ENCODE peak calls at places on chromosome 7, in ten cellular contexts. P is Right ventricle myocardium superior; D is CD8-positive, alpha-beta T cell; N is effector memory CD8-positive, alpha-beta T cell; W is H9; F is Caki2; T is hypothalamus; M is stimulated activated CD8-positive, alpha-beta memory T cell treated with anti-CD3 and anti-CD28 coated beads, Interleukin-7, amount 100 ng/mL, for 4 hours; V is neural crest cell; C is CD4-positive, alpha-beta T cell. R is an unnamed sample.

GRCh38 chr7:46032936-46033335 is 111.9 kb upstream of the IGFBP3 start:
- DNase-seq in P (no peak), C (no peak), N (no peak), M (no peak), F (peak), W (no peak), D (no peak), T (no peak), V (no peak), R (no peak)

GRCh38 chr7:116122972-116123595 is 87.3 kb upstream of the TES start:
- DNase-seq in N (no peak), D (no peak), W (no peak), T (no peak), F (peak), M (no peak), P (no peak), C (no peak), V (no peak), R (peak)

GRCh38 chr7:91348686-91349085 is 84.5 kb downstream of the FZD1 start:
- DNase-seq in F (no peak), D (no peak), V (no peak), P (no peak), M (no peak), C (no peak), N (no peak), W (no peak), T (no peak), R (no peak)

GRCh38 chr7:23864984-23865383 is 155.0 kb downstream of the STK31 start:
- DNase-seq in N (no peak), T (no peak), V (no peak), M (no peak), W (no peak), D (no peak), P (no peak), F (no peak), C (no peak), R (no peak)

GRCh38 chr7:105257338-105257737 is 131.4 kb downstream of the SRPK2 start:
- DNase-seq in N (no peak), C (no peak), T (no peak), V (no peak), M (no peak), F (no peak), P (no peak), D (no peak), W (no peak), R (no peak)

GRCh38 chr7:111509298-111509697 is 53.0 kb downstream of the IMMP2L start:
- DNase-seq in N (no peak), C (no peak), F (no peak), M (no peak), W (no peak), D (no peak), T (no peak), V (no peak), P (no peak), R (no peak)

GRCh38 chr7:40885503-40885902 is 750.7 kb downstream of the SUGCT start:
- DNase-seq in N (no peak), M (no peak), P (no peak), T (no peak), C (no peak), F (peak), W (no peak), D (no peak), V (no peak), R (no peak)

GRCh38 chr7:92671502-92672169 is 81.4 kb upstream of the FAM133B start:
- DNase-seq in V (no peak), F (no peak), C (no peak), M (no peak), D (no peak), T (no peak), W (no peak), P (no peak), N (no peak), R (no peak)

GRCh38 chr7:137943132-137943551 is 58.7 kb downstream of the CREB3L2 start:
- DNase-seq in D (no peak), M (no peak), F (no peak), T (no peak), W (no peak), C (no peak), P (peak), N (no peak), V (no peak), R (no peak)

GRCh38 chr7:17520941-17521340 is 222.5 kb downstream of the AHR start:
- DNase-seq in M (no peak), T (no peak), W (no peak), N (no peak), V (no peak), C (no peak), F (no peak), P (no peak), D (no peak), R (no peak)

GRCh38 chr7:51276091-51276605 is 40.5 kb downstream of the COBL start:
- DNase-seq in W (no peak), N (no peak), D (no peak), C (no peak), P (no peak), T (no peak), M (no peak), V (no peak), F (no peak), R (no peak)

GRCh38 chr7:158946771-158947170 is 90.4 kb downstream of the DYNC2I1 start:
- DNase-seq in V (no peak), P (no peak), C (no peak), W (no peak), N (no peak), M (no peak), D (no peak), F (no peak), T (no peak), R (no peak)

GRCh38 chr7:36072620-36073019 is 80.4 kb upstream of the EEPD1 start:
- DNase-seq in T (no peak), P (no peak), N (no peak), C (no peak), F (no peak), D (no peak), W (no peak), V (no peak), M (no peak), R (no peak)

GRCh38 chr7:16080131-16080530 is 341.2 kb downstream of the CRPPA start:
- DNase-seq in W (no peak), D (no peak), V (no peak), T (no peak), P (no peak), M (no peak), F (no peak), N (no peak), C (no peak), R (no peak)

GRCh38 chr7:32809871-32810270 is 81.7 kb downstream of the KBTBD2 start:
- DNase-seq in D (no peak), C (no peak), N (no peak), V (no peak), W (no peak), P (no peak), T (no peak), F (no peak), M (no peak), R (no peak)

GRCh38 chr7:83559887-83560286 is 89.1 kb downstream of the SEMA3E start:
- DNase-seq in T (no peak), F (no peak), M (no peak), C (no peak), W (no peak), V (no peak), N (no peak), D (no peak), P (no peak), R (no peak)

GRCh38 chr7:91243591-91244368 is 20.5 kb upstream of the FZD1 start:
- DNase-seq in P (no peak), C (no peak), D (no peak), T (no peak), F (no peak), W (no peak), V (no peak), N (no peak), M (no peak), R (no peak)

GRCh38 chr7:105256621-105257283 is 132.0 kb downstream of the SRPK2 start:
- DNase-seq in T (no peak), P (no peak), W (no peak), V (no peak), N (no peak), C (no peak), D (no peak), M (no peak), F (no peak), R (no peak)

GRCh38 chr7:17937506-17938115 is 2.7 kb downstream of the SNX13 start:
- DNase-seq in W (no peak), V (no peak), N (no peak), M (no peak), P (no peak), F (peak), D (no peak), C (no peak), T (no peak), R (no peak)

GRCh38 chr7:121286742-121287699 is 41.8 kb upstream of the WNT16 start:
- DNase-seq in T (no peak), C (no peak), V (no peak), W (no peak), N (no peak), M (no peak), D (no peak), P (no peak), F (peak), R (peak)

GRCh38 chr7:115066634-115067033 is 144.7 kb downstream of the MDFIC start:
- DNase-seq in V (no peak), P (no peak), T (no peak), M (no peak), W (no peak), F (no peak), D (no peak), N (no peak), C (no peak), R (no peak)

GRCh38 chr7:131020759-131021219 is 286.8 kb upstream of the KLF14 start:
- DNase-seq in D (no peak), P (no peak), W (no peak), F (no peak), T (no peak), N (no peak), V (no peak), M (no peak), C (no peak), R (no peak)

GRCh38 chr7:143131777-143132176 is at the start of gene PIP:
- DNase-seq in M (no peak), T (no peak), N (no peak), C (no peak), V (no peak), F (no peak), D (no peak), W (no peak), P (no peak), R (no peak)

GRCh38 chr7:114107522-114107921 is 188.7 kb upstream of the PPP1R3A start:
- DNase-seq in V (no peak), P (no peak), N (no peak), T (no peak), C (no peak), D (no peak), F (no peak), W (no peak), M (no peak), R (no peak)

GRCh38 chr7:25596443-25596842 is 368.2 kb upstream of the NPVF start:
- DNase-seq in F (no peak), W (no peak), D (no peak), N (no peak), P (no peak), T (no peak), C (no peak), V (no peak), M (no peak), R (no peak)

GRCh38 chr7:157425761-157426160 is 89.0 kb downstream of the DNAJB6 start:
- DNase-seq in M (no peak), F (no peak), T (no peak), P (peak), C (no peak), N (no peak), V (no peak), W (no peak), D (no peak), R (no peak)

GRCh38 chr7:142345817-142346216 is 88.0 kb upstream of the PRSS58 start:
- DNase-seq in C (peak), T (no peak), N (no peak), D (peak), V (no peak), W (no peak), F (no peak), M (no peak), P (no peak), R (no peak)

GRCh38 chr7:7977774-7978173 is 9.2 kb downstream of the GLCCI1 start:
- DNase-seq in V (no peak), F (no peak), M (no peak), T (no peak), D (no peak), N (no peak), W (no peak), P (no peak), C (no peak), R (no peak)

GRCh38 chr7:44277851-44278250 is 47.5 kb downstream of the CAMK2B start:
- DNase-seq in W (no peak), V (no peak), P (peak), M (no peak), C (no peak), N (no peak), F (no peak), T (no peak), D (no peak), R (no peak)

GRCh38 chr7:29102554-29103151 is 43.7 kb downstream of the CPVL start:
- DNase-seq in N (peak), T (peak), D (peak), W (peak), M (no peak), V (peak), P (peak), C (no peak), F (peak), R (no peak)

GRCh38 chr7:11623093-11623678 is 208.8 kb downstream of the THSD7A start:
- DNase-seq in M (no peak), C (no peak), D (no peak), N (no peak), F (peak), V (no peak), T (no peak), P (no peak), W (no peak), R (no peak)

GRCh38 chr7:149254181-149254858 is 7.7 kb upstream of the ZNF783 start:
- DNase-seq in D (no peak), P (no peak), N (no peak), F (no peak), W (no peak), M (no peak), T (peak), C (no peak), V (no peak), R (no peak)

GRCh38 chr7:542935-543789 is 23.5 kb upstream of the PDGFA start:
- DNase-seq in P (no peak), F (peak), W (no peak), C (no peak), N (no peak), D (no peak), T (no peak), M (no peak), V (no peak), R (peak)

GRCh38 chr7:141074997-141075396 is 1.1 kb downstream of the TMEM178B start:
- DNase-seq in W (no peak), T (no peak), V (no peak), C (no peak), P (no peak), M (no peak), D (no peak), N (no peak), F (no peak), R (no peak)

GRCh38 chr7:134703781-134704180 is 57.1 kb downstream of the BPGM start:
- DNase-seq in D (no peak), C (no peak), T (no peak), F (no peak), V (no peak), W (no peak), P (no peak), N (no peak), M (no peak), R (no peak)

GRCh38 chr7:8068892-8069686 is 100.5 kb downstream of the GLCCI1 start:
- DNase-seq in N (no peak), T (peak), W (peak), M (no peak), C (no peak), D (no peak), P (peak), V (no peak), F (no peak), R (no peak)

GRCh38 chr7:130338233-130338632 is 6.4 kb upstream of the CPA5 start:
- DNase-seq in D (no peak), F (no peak), W (no peak), T (no peak), V (no peak), M (no peak), P (no peak), C (no peak), N (no peak), R (no peak)

R was measured in kidney epithelial cell.